ENCODE peak calls at places on chromosomes 3 and 15, in four cellular contexts. E, H, J and O are unnamed samples.
A peak's percentile ranks its signal among the peaks of the same experiment; 100 is the strongest.

GRCh38 chr3:98171066-98171465 is 4.6 kb downstream of the OR5H15 start:
- DNase-seq in E (no peak), H (no peak), J (no peak), O (no peak)

GRCh38 chr3:119257654-119258410 is 17.2 kb upstream of the B4GALT4 start:
- DNase-seq in E (no peak), H (no peak), J (no peak), O (peak; percentile 19)

GRCh38 chr3:111652492-111653180 is 57.5 kb upstream of the ZBED2 start:
- DNase-seq in E (no peak), H (no peak), J (no peak), O (no peak)

GRCh38 chr15:70852501-70853269 is 1.3 kb downstream of the LARP6 start:
- DNase-seq in E (peak; percentile 78), H (no peak), J (no peak), O (peak; percentile 87)

GRCh38 chr15:79682285-79682684 is 214.5 kb downstream of the MTHFS start:
- DNase-seq in E (peak; percentile 70), H (no peak), J (no peak), O (peak; percentile 24)

GRCh38 chr3:187944391-187945179 is 199.3 kb upstream of the BCL6 start:
- DNase-seq in E (no peak), H (no peak), J (peak; percentile 41), O (peak; percentile 54)

GRCh38 chr3:29764603-29765254 is 483.9 kb downstream of the RBMS3 start:
- DNase-seq in E (peak; percentile 79), H (no peak), J (no peak), O (peak; percentile 78)

GRCh38 chr3:27467545-27467944 is 16.6 kb downstream of the SLC4A7 start:
- DNase-seq in E (peak; percentile 27), H (no peak), J (peak; percentile 28), O (peak; percentile 45)

GRCh38 chr3:178284180-178284579 is 252.1 kb upstream of the KCNMB2 start:
- DNase-seq in E (no peak), H (no peak), J (no peak), O (peak; percentile 50)

GRCh38 chr15:101579766-101580165 is 72.4 kb downstream of the TM2D3 start:
- DNase-seq in E (peak; percentile 95), H (no peak), J (no peak), O (peak; percentile 68)

GRCh38 chr3:46667061-46667621 is 26.3 kb downstream of the ALS2CL start:
- DNase-seq in E (no peak), H (no peak), J (no peak), O (no peak)

GRCh38 chr3:184642623-184643308 is 69.1 kb downstream of the MAGEF1 start:
- DNase-seq in E (no peak), H (no peak), J (no peak), O (no peak)

GRCh38 chr3:13258986-13259514 is 161.1 kb downstream of the NUP210 start:
- DNase-seq in E (no peak), H (no peak), J (no peak), O (no peak)

GRCh38 chr3:154602241-154602640 is 172.3 kb upstream of the GPR149 start:
- DNase-seq in E (no peak), H (no peak), J (no peak), O (no peak)

GRCh38 chr3:177358968-177359600 is 161.8 kb upstream of the TBL1XR1 start:
- DNase-seq in E (peak; percentile 65), H (peak; percentile 31), J (peak; percentile 55), O (peak; percentile 76)

GRCh38 chr15:99507732-99508571 is 57.8 kb upstream of the MEF2A start:
- DNase-seq in E (peak; percentile 52), H (no peak), J (peak; percentile 68), O (no peak)

GRCh38 chr15:35514759-35515158 is 31.2 kb downstream of the DPH6 start:
- DNase-seq in E (no peak), H (no peak), J (no peak), O (no peak)

GRCh38 chr15:42737529-42738328 is 801 bp upstream of the CDAN1 start:
- DNase-seq in E (peak; percentile 52), H (no peak), J (no peak), O (peak; percentile 48)

GRCh38 chr15:58466566-58466965 is 34.8 kb downstream of the LIPC start:
- DNase-seq in E (no peak), H (no peak), J (no peak), O (no peak)

GRCh38 chr15:88256261-88257230 is at the start of gene NTRK3:
- DNase-seq in E (peak; percentile 27), H (no peak), J (peak; percentile 25), O (peak; percentile 6)

GRCh38 chr3:132881756-132882409 is 156.3 kb upstream of the TMEM108 start:
- DNase-seq in E (no peak), H (no peak), J (no peak), O (no peak)

GRCh38 chr3:23112491-23112890 is 90.6 kb upstream of the UBE2E2 start:
- DNase-seq in E (no peak), H (no peak), J (no peak), O (peak; percentile 78)